ENCODE peak calls at places on chromosomes 5 and 9, in five cellular contexts. R is thoracic aorta, D is foreskin keratinocyte, X is WTC11, B is neural progenitor cell. G is an unnamed sample.

GRCh38 chr9:3875371-3876132 is 349.8 kb upstream of the RFX3 start:
- DNase-seq in R (no peak), D (peak), X (no peak), B (no peak), G (peak)

GRCh38 chr5:102959055-102959454 is 160.9 kb downstream of the GIN1 start:
- DNase-seq in R (no peak), D (peak), X (no peak), B (no peak), G (peak)

GRCh38 chr9:2919347-2919746 is 75.5 kb upstream of the PUM3 start:
- DNase-seq in R (no peak), D (no peak), X (no peak), B (no peak), G (peak)

GRCh38 chr9:113541019-113541900 is 77.7 kb downstream of the RGS3 start:
- DNase-seq in R (no peak), D (no peak), X (peak), B (peak), G (no peak)

GRCh38 chr9:6938447-6938846 is 180.7 kb downstream of the KDM4C start:
- DNase-seq in R (no peak), D (peak), X (no peak), B (no peak), G (peak)

GRCh38 chr5:14826714-14827113 is 44.9 kb downstream of the ANKH start:
- DNase-seq in R (no peak), D (no peak), X (no peak), B (no peak), G (no peak)

GRCh38 chr9:4844031-4844430 is 51.3 kb downstream of the RCL1 start:
- DNase-seq in R (no peak), D (no peak), X (no peak), B (no peak), G (no peak)

GRCh38 chr5:67494186-67494842 is 297.7 kb upstream of the CD180 start:
- DNase-seq in R (no peak), D (no peak), X (no peak), B (no peak), G (no peak)

GRCh38 chr5:125411163-125412050 is 665.0 kb upstream of the ZNF608 start:
- DNase-seq in R (no peak), D (peak), X (no peak), B (peak), G (no peak)

GRCh38 chr9:104009853-104010252 is 84.3 kb upstream of the SMC2 start:
- DNase-seq in R (no peak), D (peak), X (no peak), B (no peak), G (no peak)

DNA sequence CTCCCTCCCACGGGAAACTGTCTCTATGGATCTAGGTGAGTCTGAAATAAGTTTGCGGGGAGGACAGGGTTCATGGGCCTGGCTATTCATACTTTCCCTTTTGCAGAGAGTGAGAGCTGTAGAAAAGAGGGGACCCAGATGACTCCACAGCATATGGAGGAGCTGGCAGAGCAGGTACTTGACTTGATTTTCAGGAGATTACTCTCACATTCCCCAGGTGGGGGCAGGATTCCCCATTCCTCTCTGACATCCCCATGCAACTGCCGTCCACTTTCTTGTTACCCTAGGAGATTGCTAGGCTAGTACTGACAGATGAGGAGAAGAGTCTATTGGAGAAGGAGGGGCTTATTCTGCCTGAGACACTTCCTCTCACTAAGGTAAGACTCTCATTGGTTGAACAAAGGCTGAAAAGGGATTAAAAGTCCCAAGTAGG is 659 bp downstream of the CREB3 start:
- DNase-seq in R (no peak), D (peak), X (peak), B (peak), G (no peak)
- TF ChIP-seq CTCF in R (no peak), D (peak), X (no peak), B (peak), G (no peak)

GRCh38 chr9:120507936-120508510 is 71.9 kb downstream of the CDK5RAP2 start:
- DNase-seq in R (no peak), D (no peak), X (no peak), B (no peak), G (no peak)

GRCh38 chr9:120513825-120514598 is 66.0 kb downstream of the CDK5RAP2 start:
- DNase-seq in R (no peak), D (peak), X (no peak), B (no peak), G (no peak)

GRCh38 chr9:120505186-120505585 is 74.8 kb downstream of the CDK5RAP2 start:
- DNase-seq in R (no peak), D (no peak), X (no peak), B (no peak), G (no peak)

GRCh38 chr9:120514599-120514854 is 65.4 kb downstream of the CDK5RAP2 start:
- DNase-seq in R (no peak), D (no peak), X (no peak), B (no peak), G (no peak)

GRCh38 chr9:120510816-120511215 is 69.2 kb downstream of the CDK5RAP2 start:
- DNase-seq in R (no peak), D (no peak), X (no peak), B (no peak), G (no peak)
- TF ChIP-seq CTCF in R (no peak), D (no peak), X (no peak), B (no peak), G (no peak)

GRCh38 chr5:160851481-160851880 is 530 bp downstream of the ATP10B start:
- DNase-seq in R (no peak), D (no peak), X (no peak), B (no peak), G (no peak)
- TF ChIP-seq CTCF in R (no peak), D (no peak), X (no peak), B (no peak), G (no peak)

GRCh38 chr5:40503438-40503837 is 176.3 kb upstream of the PTGER4 start:
- DNase-seq in R (no peak), D (no peak), X (no peak), B (no peak), G (no peak)
- TF ChIP-seq CTCF in R (no peak), D (no peak), X (no peak), B (no peak), G (no peak)

GRCh38 chr9:33787839-33788238 is 7.5 kb upstream of the PRSS3 start:
- DNase-seq in R (no peak), D (no peak), X (no peak), B (no peak), G (no peak)
- TF ChIP-seq CTCF in R (no peak), D (no peak), X (no peak), B (no peak), G (no peak)